ENCODE peak calls at places on chromosomes 4 and X, in ten cellular contexts. F is pancreas, H is endodermal cell, B is mucosa of descending colon, K is colonic mucosa, O is bronchial epithelial cell, S is brain microvascular endothelial cell, T is heart right ventricle, Z is uterus, R is MG63. Y is an unnamed sample. For H3K36me3, the result is how much of the 10 kb centered on the place peaks cover.

GRCh38 chrX:19283597-19284339 is 60.0 kb upstream of the PDHA1 start:
- DNase-seq in F (no peak), H (no peak), B (no peak), K (no peak), O (no peak), S (no peak), T (no peak), Z (no peak), R (no peak), Y (no peak)

GRCh38 chr4:169615467-169616106 is 3.2 kb upstream of the NEK1 start:
- DNase-seq in F (no peak), H (no peak), B (no peak), K (no peak), O (peak), S (peak), T (no peak), Z (no peak), R (no peak), Y (no peak)

GRCh38 chr4:26434030-26434639 is 56.1 kb downstream of the CCKAR start:
- DNase-seq in F (no peak), H (no peak), B (no peak), K (no peak), O (peak), S (no peak), T (no peak), Z (no peak), R (no peak), Y (no peak)

GRCh38 chr4:47856713-47857112 is 18.8 kb upstream of the CORIN start:
- DNase-seq in F (no peak), H (no peak), B (no peak), K (no peak), O (no peak), S (no peak), T (no peak), Z (no peak), R (no peak), Y (no peak)

GRCh38 chr4:9989918-9990635 is 31.2 kb downstream of the SLC2A9 start:
- DNase-seq in F (no peak), H (peak), B (no peak), K (no peak), O (no peak), S (no peak), T (no peak), Z (no peak), R (no peak), Y (no peak)

GRCh38 chr4:148071009-148071408 is 339.1 kb downstream of the ARHGAP10 start:
- DNase-seq in F (no peak), H (no peak), B (no peak), K (no peak), O (no peak), S (no peak), T (no peak), Z (no peak), R (no peak), Y (no peak)

GRCh38 chr4:139525414-139525813 is 30.6 kb downstream of the SETD7 start:
- DNase-seq in F (no peak), H (no peak), B (no peak), K (no peak), O (no peak), S (no peak), T (no peak), Z (no peak), R (no peak), Y (no peak)

GRCh38 chrX:45710081-45710801 is 509.6 kb upstream of the DIPK2B start:
- DNase-seq in F (no peak), H (no peak), B (no peak), K (no peak), O (peak), S (peak), T (no peak), Z (no peak), R (peak), Y (no peak)

GRCh38 chrX:104195489-104196084 is 29.3 kb downstream of the FAM199X start:
- DNase-seq in F (no peak), H (no peak), B (peak), K (peak), O (peak), S (peak), T (no peak), Z (no peak), R (no peak), Y (no peak)

GRCh38 chrX:151680805-151681204 is 14.5 kb upstream of the PRRG3 start:
- DNase-seq in F (peak), H (peak), B (peak), K (peak), O (peak), S (peak), T (no peak), Z (no peak), R (peak), Y (peak)

GRCh38 chrX:68872171-68872570 is 43.4 kb downstream of the EFNB1 start:
- DNase-seq in F (no peak), H (no peak), B (peak), K (peak), O (no peak), S (no peak), T (no peak), Z (no peak), R (no peak), Y (peak)

GRCh38 chrX:107659768-107660167 is 31.5 kb downstream of the PRPS1 start:
- DNase-seq in F (no peak), H (no peak), B (peak), K (no peak), O (peak), S (peak), T (no peak), Z (no peak), R (no peak), Y (no peak)

GRCh38 chrX:18828832-18829404 is 121.5 kb downstream of the PPEF1 start:
- DNase-seq in F (no peak), H (no peak), B (no peak), K (no peak), O (peak), S (peak), T (no peak), Z (no peak), R (peak), Y (no peak)

GRCh38 chrX:103092942-103093341 is at the start of gene NXF3:
- DNase-seq in F (no peak), H (no peak), B (no peak), K (no peak), O (no peak), S (no peak), T (no peak), Z (no peak), R (no peak), Y (no peak)

GRCh38 chr4:2290974-2291704 is 29.2 kb upstream of the MXD4 start:
- DNase-seq in F (no peak), H (peak), B (peak), K (no peak), O (no peak), S (no peak), T (no peak), Z (peak), R (no peak), Y (peak)

GRCh38 chr4:181855307-181855706 is 387.9 kb upstream of the TENM3 start:
- DNase-seq in F (no peak), H (no peak), B (no peak), K (no peak), O (peak), S (no peak), T (no peak), Z (no peak), R (no peak), Y (no peak)

GRCh38 chrX:84046403-84046984 is 141.5 kb downstream of the RPS6KA6 start:
- DNase-seq in F (no peak), H (peak), B (peak), K (no peak), O (peak), S (no peak), T (no peak), Z (no peak), R (no peak), Y (peak)

GRCh38 chr4:7831330-7831729 is 108.3 kb downstream of the AFAP1 start:
- DNase-seq in F (no peak), H (no peak), B (no peak), K (no peak), O (peak), S (peak), T (peak), Z (no peak), R (no peak), Y (no peak)

GRCh38 chr4:175671491-175671934 is 140.6 kb downstream of the GPM6A start:
- DNase-seq in F (peak), H (peak), B (no peak), K (no peak), O (no peak), S (no peak), T (no peak), Z (no peak), R (peak), Y (no peak)

GRCh38 chrX:68835468-68835867 is 6.6 kb downstream of the EFNB1 start:
- DNase-seq in F (no peak), H (no peak), B (no peak), K (peak), O (no peak), S (no peak), T (no peak), Z (no peak), R (no peak), Y (peak)

GRCh38 chr4:8342651-8343050 is 73.1 kb downstream of the HTRA3 start:
- DNase-seq in F (no peak), H (peak), B (no peak), K (no peak), O (no peak), S (no peak), T (no peak), Z (no peak), R (no peak), Y (peak)

GRCh38 chrX:10235851-10236250 is 79.1 kb downstream of the CLCN4 start:
- DNase-seq in F (no peak), H (no peak), B (no peak), K (no peak), O (no peak), S (peak), T (no peak), Z (no peak), R (peak), Y (no peak)

GRCh38 chr4:186726440-186727148 is 2.9 kb upstream of the FAT1 start:
- DNase-seq in F (peak), H (peak), B (peak), K (peak), O (peak), S (peak), T (peak), Z (peak), R (peak), Y (peak)

GRCh38 chr4:98851806-98852205 is 77.1 kb downstream of the EIF4E start:
- DNase-seq in F (no peak), H (no peak), B (no peak), K (no peak), O (peak), S (peak), T (no peak), Z (no peak), R (no peak), Y (no peak)

GRCh38 chr4:2186133-2186864 is 55.6 kb downstream of the HAUS3 start:
- DNase-seq in F (no peak), H (peak), B (peak), K (no peak), O (peak), S (no peak), T (no peak), Z (no peak), R (no peak), Y (peak)

GRCh38 chr4:113707013-113707412 is 54.5 kb downstream of the CAMK2D start:
- DNase-seq in F (no peak), H (no peak), B (no peak), K (no peak), O (peak), S (no peak), T (no peak), Z (no peak), R (peak), Y (no peak)

GRCh38 chr4:18022572-18023039 is 1.1 kb upstream of the LCORL start:
- DNase-seq in F (no peak), H (no peak), B (peak), K (no peak), O (no peak), S (no peak), T (no peak), Z (no peak), R (no peak), Y (no peak)

GRCh38 chrX:37686348-37686736 is 751 bp downstream of the XK start:
- DNase-seq in F (no peak), H (no peak), B (no peak), K (no peak), O (no peak), S (no peak), T (no peak), Z (no peak), R (no peak), Y (no peak)

GRCh38 chrX:136780738-136781137 is at the start of gene ARHGEF6:
- DNase-seq in F (no peak), H (no peak), B (peak), K (no peak), O (no peak), S (no peak), T (peak), Z (no peak), R (no peak), Y (no peak)

DNA sequence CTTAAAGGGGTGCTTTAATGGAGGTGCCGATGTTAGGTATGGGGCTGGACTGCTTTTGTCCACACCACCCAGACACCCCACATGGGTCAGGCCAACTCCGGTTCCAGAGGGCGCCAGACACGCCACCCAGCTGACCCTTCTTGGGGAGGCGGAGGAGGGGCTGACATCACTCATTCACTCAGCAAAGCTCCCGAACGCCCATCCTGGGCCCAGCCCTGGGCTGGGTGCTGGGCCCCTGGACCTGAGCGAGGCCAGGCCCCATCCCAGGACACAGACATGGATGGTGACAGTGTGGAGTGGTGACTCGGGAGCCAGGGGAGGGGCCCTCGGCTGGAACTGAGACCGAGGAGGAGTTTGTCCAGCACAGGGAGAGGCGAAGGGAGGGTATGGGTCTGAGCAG is 28.1 kb downstream of the MAN2B2 start:
- DNase-seq in F (no peak), H (no peak), B (no peak), K (no peak), O (no peak), S (no peak), T (no peak), Z (no peak), R (no peak), Y (no peak)
- H3K36me3 ChIP-seq in F (under half), H (under half), B (under half), K (under half), O (under half), S (under half), T (half or more), Z (under half), R (under half), Y (under half)

GRCh38 chr4:184706453-184706852 is 27.4 kb downstream of the CENPU start:
- DNase-seq in F (no peak), H (no peak), B (no peak), K (no peak), O (peak), S (no peak), T (no peak), Z (no peak), R (no peak), Y (no peak)
- H3K36me3 ChIP-seq in F (under half), H (half or more), B (under half), K (under half), O (under half), S (under half), T (under half), Z (under half), R (under half), Y (under half)

GRCh38 chr4:143517764-143518163 is 4.3 kb downstream of the SMARCA5 start:
- DNase-seq in F (no peak), H (no peak), B (no peak), K (no peak), O (no peak), S (no peak), T (no peak), Z (no peak), R (no peak), Y (no peak)
- H3K36me3 ChIP-seq in F (under half), H (half or more), B (under half), K (under half), O (under half), S (under half), T (half or more), Z (under half), R (under half), Y (half or more)

DNA sequence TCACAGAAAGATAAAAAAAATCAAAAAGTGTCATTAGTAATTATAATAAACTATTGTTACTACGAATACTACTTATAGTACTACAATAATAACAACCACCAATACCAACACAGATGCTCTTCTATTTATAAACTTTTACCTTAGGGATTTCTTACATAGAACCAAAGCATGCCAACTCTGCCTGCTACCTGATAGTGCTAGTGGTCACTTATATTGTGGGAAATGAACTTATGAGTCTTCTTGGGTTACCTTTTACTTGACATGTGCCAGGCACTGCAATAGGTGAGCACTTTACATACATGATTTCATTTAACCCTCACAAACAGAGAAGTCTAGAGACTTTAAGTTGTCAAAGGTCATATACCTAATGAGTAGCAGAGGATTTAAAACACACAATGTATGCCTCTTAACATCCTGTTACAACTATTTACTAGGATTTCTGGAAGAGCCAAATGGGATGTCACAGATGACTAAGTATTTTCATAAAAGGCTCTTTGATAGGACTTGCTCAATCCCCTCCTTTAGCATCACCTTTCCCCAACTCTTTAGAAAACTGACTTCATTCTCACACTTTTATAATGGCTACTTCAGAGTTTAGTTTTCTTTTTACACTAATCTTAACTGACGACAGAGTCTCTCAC is 265.2 kb downstream of the CHIC1 start:
- DNase-seq in F (no peak), H (no peak), B (no peak), K (no peak), O (no peak), S (no peak), T (no peak), Z (no peak), R (no peak), Y (no peak)
- H3K36me3 ChIP-seq in F (under half), H (under half), B (under half), K (under half), O (under half), S (under half), T (half or more), Z (under half), R (under half), Y (half or more)

Y was measured in stomach.